ENCODE peak calls at places on chromosomes 2 and 18, in seven cellular contexts. U is heart left ventricle, D is body of pancreas, I is PC-3, C is lower lobe of right lung, B is ovary, L is DND-41. S is an unnamed sample. For H3K4me1, the result is how much of the 10 kb centered on the place peaks cover.

GRCh38 chr2:108199726-108200125 is 40.0 kb upstream of the SULT1C3 start:
- DNase-seq in B (no peak), U (no peak), I (peak), C (no peak), D (no peak), L (no peak), S (no peak)

GRCh38 chr18:60372598-60372997 is at the start of gene MC4R:
- DNase-seq in B (peak), U (no peak), C (no peak), D (peak), I (peak), L (peak), S (no peak)

GRCh38 chr2:150464270-150464669 is 23.2 kb downstream of the RND3 start:
- DNase-seq in B (no peak), I (peak), D (no peak), C (no peak), U (no peak), L (no peak), S (no peak)

GRCh38 chr2:241214766-241215165 is 26.3 kb downstream of the ANO7 start:
- DNase-seq in I (no peak), D (no peak), C (no peak), U (no peak), L (no peak), B (no peak), S (no peak)

GRCh38 chr2:14621114-14621513 is 11.4 kb upstream of the LRATD1 start:
- DNase-seq in U (no peak), D (no peak), B (no peak), I (no peak), C (no peak), L (no peak), S (no peak)

GRCh38 chr2:121297217-121297830 is 12.3 kb upstream of the TFCP2L1 start:
- DNase-seq in C (no peak), L (peak), B (no peak), U (no peak), D (peak), I (peak), S (no peak)

GRCh38 chr2:201127570-201127969 is 11.6 kb downstream of the CFLAR start:
- DNase-seq in C (no peak), B (no peak), I (no peak), D (no peak), L (peak), U (peak), S (no peak)

GRCh38 chr18:78955066-78955465 is 24.6 kb upstream of the SALL3 start:
- DNase-seq in L (no peak), B (no peak), C (no peak), U (no peak), I (no peak), D (no peak), S (no peak)

GRCh38 chr2:42867093-42868065 is 75.0 kb upstream of the HAAO start:
- DNase-seq in C (no peak), D (peak), L (no peak), U (no peak), I (no peak), B (no peak), S (no peak)

GRCh38 chr2:82120120-82120519 is 1815.6 kb upstream of the LRRTM1 start:
- DNase-seq in B (no peak), D (no peak), U (no peak), C (no peak), L (no peak), I (no peak), S (no peak)

GRCh38 chr2:222878877-222879601 is 18.2 kb downstream of the ACSL3 start:
- DNase-seq in D (no peak), B (no peak), I (peak), U (no peak), C (no peak), L (no peak), S (no peak)

GRCh38 chr2:234974501-234975385 is 22.9 kb downstream of the SH3BP4 start:
- DNase-seq in D (peak), U (no peak), C (no peak), I (no peak), L (no peak), B (peak), S (no peak)

GRCh38 chr2:30272286-30272685 is 41.0 kb downstream of the LBH start:
- DNase-seq in B (no peak), L (no peak), D (no peak), C (no peak), I (no peak), U (no peak), S (no peak)

GRCh38 chr2:151292546-151292945 is 3.1 kb upstream of the NMI start:
- DNase-seq in B (no peak), C (no peak), D (no peak), U (no peak), I (no peak), L (no peak), S (no peak)

GRCh38 chr2:43748333-43748732 is 25.5 kb upstream of the DYNC2LI1 start:
- DNase-seq in U (no peak), B (no peak), D (no peak), L (no peak), C (no peak), I (no peak), S (no peak)

GRCh38 chr18:23401400-23402347 is 51.4 kb upstream of the RIOK3 start:
- DNase-seq in B (peak), C (peak), L (no peak), U (no peak), D (peak), I (no peak), S (no peak)

GRCh38 chr2:101253713-101254085 is 1.0 kb downstream of the CNOT11 start:
- DNase-seq in I (no peak), B (no peak), D (no peak), L (no peak), U (no peak), C (no peak), S (no peak)

GRCh38 chr18:27860701-27861107 is 316.2 kb downstream of the CDH2 start:
- DNase-seq in U (peak), D (no peak), I (no peak), B (no peak), C (no peak), L (peak), S (no peak)

GRCh38 chr2:239049421-239050251 is 201.8 kb downstream of the TWIST2 start:
- DNase-seq in C (no peak), I (no peak), D (no peak), U (peak), L (no peak), B (no peak), S (no peak)

GRCh38 chr2:61911510-61911909 is 6.0 kb downstream of the COMMD1 start:
- DNase-seq in B (no peak), D (no peak), L (no peak), U (no peak), I (no peak), C (no peak), S (no peak)

GRCh38 chr2:184067502-184067901 is 530.8 kb upstream of the ZNF804A start:
- DNase-seq in U (no peak), C (no peak), I (peak), B (no peak), D (peak), L (no peak), S (no peak)

GRCh38 chr18:22594155-22594690 is 176.5 kb upstream of the CTAGE1 start:
- DNase-seq in D (no peak), C (no peak), B (no peak), I (no peak), U (no peak), L (no peak), S (no peak)

GRCh38 chr2:36455788-36456187 is 100.2 kb downstream of the CRIM1 start:
- DNase-seq in I (no peak), U (no peak), D (no peak), B (no peak), L (no peak), C (no peak), S (no peak)

GRCh38 chr2:7119504-7119835 is 202.3 kb downstream of the RNF144A start:
- DNase-seq in L (no peak), B (no peak), C (no peak), U (no peak), I (no peak), D (no peak), S (no peak)

GRCh38 chr18:36692909-36693308 is 135.9 kb downstream of the TPGS2 start:
- DNase-seq in D (no peak), I (no peak), L (no peak), C (no peak), B (no peak), U (no peak), S (no peak)

GRCh38 chr2:37464064-37464463 is 119.6 kb downstream of the QPCT start:
- DNase-seq in C (no peak), D (no peak), L (no peak), I (no peak), B (no peak), U (no peak), S (no peak)

GRCh38 chr2:42858140-42859005 is 66.0 kb upstream of the HAAO start:
- DNase-seq in B (no peak), U (no peak), D (no peak), C (no peak), L (no peak), I (no peak), S (no peak)

GRCh38 chr2:104599802-104600510 is 254.0 kb upstream of the POU3F3 start:
- DNase-seq in I (no peak), B (no peak), U (no peak), C (no peak), L (no peak), D (no peak), S (no peak)

DNA sequence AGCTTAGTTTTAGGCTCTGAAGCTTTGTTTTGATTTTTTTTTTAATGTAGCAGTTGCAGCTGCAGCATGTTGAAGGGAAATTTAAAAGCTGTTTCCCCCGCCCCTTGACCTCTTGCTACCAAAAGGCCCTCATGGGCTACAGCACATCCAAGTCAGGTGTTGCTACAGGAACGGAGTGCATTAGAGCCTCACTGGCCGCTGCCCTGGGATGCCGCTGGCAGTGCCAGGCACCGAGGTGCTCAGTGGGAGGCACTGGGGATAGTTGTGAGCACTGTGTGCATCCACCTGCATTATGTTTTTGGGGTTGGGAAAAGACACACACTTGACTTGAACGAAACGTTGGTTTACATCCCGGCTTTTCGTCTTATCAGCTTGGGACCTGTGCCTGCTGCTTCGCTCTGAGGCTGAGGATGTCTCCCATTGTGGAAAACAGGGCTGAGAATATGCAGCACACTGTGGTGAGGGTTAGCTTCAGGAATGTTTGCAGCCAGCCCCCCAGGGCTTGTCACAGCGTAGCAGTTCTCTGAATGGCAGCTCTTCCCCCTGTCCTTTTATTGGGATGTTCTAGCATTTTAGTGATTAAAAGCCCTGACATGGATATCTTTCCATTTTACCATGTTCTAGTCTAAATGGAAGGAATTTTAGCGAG is 24.1 kb downstream of the DCDC2C start:
- DNase-seq in D (no peak), I (no peak), U (no peak), B (no peak), L (no peak), C (no peak), S (no peak)
- H3K4me3 ChIP-seq in D (no peak), I (no peak), U (no peak), B (no peak), L (no peak), C (no peak), S (no peak)

GRCh38 chr2:85868837-85869236 is 20.0 kb downstream of the ST3GAL5 start:
- DNase-seq in C (no peak), D (no peak), B (no peak), L (no peak), I (no peak), U (no peak), S (no peak)

GRCh38 chr2:85872536-85873161 is 16.1 kb downstream of the ST3GAL5 start:
- DNase-seq in U (no peak), B (no peak), C (no peak), D (no peak), L (no peak), I (no peak), S (no peak)

GRCh38 chr2:85875613-85876012 is 13.2 kb downstream of the ST3GAL5 start:
- DNase-seq in C (no peak), L (no peak), D (no peak), U (no peak), B (no peak), I (no peak), S (no peak)

GRCh38 chr2:85871494-85872164 is 17.2 kb downstream of the ST3GAL5 start:
- DNase-seq in C (no peak), B (no peak), L (no peak), I (no peak), U (no peak), D (peak), S (no peak)

DNA sequence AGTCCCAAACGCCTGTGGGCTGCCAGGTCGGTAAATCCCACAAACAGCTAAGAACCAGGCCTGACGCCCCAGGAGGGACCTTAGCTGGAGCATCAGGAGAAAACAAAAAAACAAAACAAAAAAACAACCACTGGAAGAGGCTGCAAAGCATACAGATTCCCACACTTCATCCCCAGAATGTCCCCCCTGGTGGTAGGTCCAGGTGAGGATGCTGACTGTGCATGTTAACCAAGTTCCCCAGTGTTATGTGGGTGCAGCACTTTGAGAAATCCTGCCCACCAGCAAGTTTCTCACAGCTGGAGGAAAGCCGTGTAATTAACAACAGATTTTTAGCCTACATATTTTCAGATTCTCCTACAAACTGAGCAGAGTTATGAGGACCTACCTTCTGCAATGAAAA is 15.1 kb downstream of the ST3GAL5 start:
- DNase-seq in B (no peak), I (no peak), L (no peak), U (no peak), D (no peak), C (no peak), S (no peak)
- TF ChIP-seq CTCF in B (no peak), I (peak), L (peak), U (no peak), D (peak), C (no peak), S (peak)

DNA sequence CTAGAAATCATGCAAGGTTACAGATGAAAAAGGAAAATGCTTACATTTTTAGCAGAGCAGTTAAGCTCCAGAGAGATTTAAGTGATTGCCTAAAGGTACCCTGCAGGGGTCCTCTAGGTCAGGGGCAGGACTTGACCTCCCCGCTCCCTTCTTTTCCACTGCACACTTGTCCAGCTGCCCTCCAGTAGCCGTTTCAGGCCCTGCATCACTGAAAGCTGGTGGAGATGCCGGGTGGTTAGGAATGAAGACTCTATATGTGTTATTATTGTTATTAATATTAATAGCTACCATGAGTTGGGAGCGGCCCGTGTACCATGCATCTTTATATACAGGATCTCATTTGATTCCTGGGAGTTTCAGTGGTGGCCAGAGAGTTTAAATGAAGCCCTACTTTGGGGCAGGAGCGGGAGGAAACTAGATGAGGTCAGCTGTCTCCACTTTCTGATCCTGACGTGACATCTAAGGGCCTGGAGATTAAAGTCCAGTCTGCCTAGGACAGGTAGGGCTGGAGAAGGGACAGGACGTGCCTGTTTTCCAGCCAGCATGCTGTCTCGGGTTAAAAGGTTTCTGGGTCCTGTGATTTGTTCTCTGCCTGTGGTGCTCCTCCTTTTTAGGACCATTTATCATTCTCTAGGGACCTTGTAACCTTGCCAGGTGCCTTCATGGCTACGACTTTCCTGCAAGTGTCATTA is 2.1 kb downstream of the TMEM37 start:
- DNase-seq in B (no peak), U (no peak), D (peak), I (no peak), L (no peak), C (no peak), S (no peak)
- H3K4me1 ChIP-seq in B (under half), U (under half), D (half or more), I (under half), L (under half), C (half or more), S (under half)

GRCh38 chr2:112141623-112142001 is 3.4 kb downstream of the FBLN7 start:
- DNase-seq in L (no peak), I (no peak), C (no peak), U (no peak), B (no peak), D (no peak), S (no peak)

GRCh38 chr2:112140899-112141622 is 2.9 kb downstream of the FBLN7 start:
- DNase-seq in B (no peak), I (no peak), D (no peak), U (no peak), C (no peak), L (no peak), S (no peak)

GRCh38 chr2:112142525-112143078 is 4.4 kb downstream of the FBLN7 start:
- DNase-seq in L (no peak), U (no peak), B (no peak), I (no peak), D (no peak), C (no peak), S (no peak)

GRCh38 chr2:112138143-112139032 is at the start of gene FBLN7:
- DNase-seq in B (no peak), U (no peak), I (no peak), C (no peak), L (no peak), D (no peak), S (no peak)

DNA sequence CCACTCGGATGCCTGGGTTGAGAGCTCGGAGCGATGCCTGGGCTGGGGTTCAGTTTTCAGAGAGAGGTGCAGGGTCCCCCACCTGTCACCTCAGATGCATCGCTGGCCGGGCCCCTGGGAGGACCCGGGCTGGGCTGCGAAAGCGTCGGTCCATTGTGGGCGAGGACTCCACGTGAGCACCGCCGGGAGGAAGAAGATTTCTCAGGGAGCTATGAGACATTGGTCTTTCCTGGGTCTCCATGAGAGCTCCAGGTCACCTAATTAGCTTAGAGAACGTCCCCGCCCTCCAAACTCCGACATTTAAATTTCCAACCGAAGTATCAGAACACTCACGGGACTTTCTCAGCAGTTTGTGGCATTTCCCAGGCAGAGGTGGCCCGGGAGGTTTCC is 2.2 kb downstream of the FBLN7 start:
- DNase-seq in B (no peak), U (no peak), L (no peak), I (no peak), C (no peak), D (no peak), S (no peak)
- H3K4me3 ChIP-seq in B (no peak), U (peak), L (no peak), I (peak), C (peak), D (no peak), S (no peak)

GRCh38 chr18:12334280-12335262 is 26.5 kb downstream of the TUBB6 start:
- DNase-seq in U (no peak), D (peak), C (no peak), L (no peak), B (no peak), I (no peak), S (no peak)
- TF ChIP-seq CTCF in U (no peak), D (no peak), C (no peak), L (no peak), B (no peak), I (no peak), S (no peak)

GRCh38 chr2:60391250-60392013 is 162.0 kb downstream of the BCL11A start:
- DNase-seq in I (no peak), U (no peak), B (no peak), L (peak), D (no peak), C (no peak), S (no peak)
- H3K4me1 ChIP-seq in I (under half), U (under half), B (under half), L (under half), D (under half), C (under half), S (under half)

S was measured in CD8-positive, alpha-beta T cell.